ENCODE peak calls at places on chromosomes 4 and X, in eight cellular contexts. One of them, this sample, is unnamed.

GRCh38 chrX:10245219-10245618 is 88.4 kb downstream of the CLCN4 start:
- DNase-seq in endothelial cell: no peak
- DNase-seq in GM13977: no peak
- DNase-seq in AG09319: no peak
- DNase-seq in cardiac muscle cell: no peak
- DNase-seq in mucosa of descending colon: no peak
- DNase-seq in tibial artery: no peak
- DNase-seq in sigmoid colon: no peak
- DNase-seq in this sample: no peak

GRCh38 chr4:11616856-11617255 is 188.2 kb upstream of the HS3ST1 start:
- DNase-seq in endothelial cell: no peak
- DNase-seq in GM13977: no peak
- DNase-seq in AG09319: no peak
- DNase-seq in cardiac muscle cell: no peak
- DNase-seq in mucosa of descending colon: no peak
- DNase-seq in tibial artery: no peak
- DNase-seq in sigmoid colon: no peak
- DNase-seq in this sample: no peak

GRCh38 chr4:8239661-8240060 is 29.9 kb upstream of the HTRA3 start:
- DNase-seq in endothelial cell: no peak
- DNase-seq in GM13977: no peak
- DNase-seq in AG09319: no peak
- DNase-seq in cardiac muscle cell: no peak
- DNase-seq in mucosa of descending colon: no peak
- DNase-seq in tibial artery: no peak
- DNase-seq in sigmoid colon: no peak
- DNase-seq in this sample: no peak

GRCh38 chrX:129717902-129718301 is 20.9 kb upstream of the XPNPEP2 start:
- DNase-seq in endothelial cell: no peak
- DNase-seq in GM13977: no peak
- DNase-seq in AG09319: no peak
- DNase-seq in cardiac muscle cell: no peak
- DNase-seq in mucosa of descending colon: no peak
- DNase-seq in tibial artery: peak; percentile 57
- DNase-seq in sigmoid colon: no peak
- DNase-seq in this sample: no peak

GRCh38 chrX:47311857-47312774 is 58.3 kb upstream of the ZNF157 start:
- DNase-seq in endothelial cell: peak; percentile 42
- DNase-seq in GM13977: peak; percentile 36
- DNase-seq in AG09319: peak; percentile 37
- DNase-seq in cardiac muscle cell: peak; percentile 46
- DNase-seq in mucosa of descending colon: no peak
- DNase-seq in tibial artery: peak; percentile 19
- DNase-seq in sigmoid colon: peak; percentile 69
- DNase-seq in this sample: peak; percentile 60

GRCh38 chr4:182307746-182308145 is 64.5 kb downstream of the TENM3 start:
- DNase-seq in endothelial cell: no peak
- DNase-seq in GM13977: no peak
- DNase-seq in AG09319: peak; percentile 39
- DNase-seq in cardiac muscle cell: no peak
- DNase-seq in mucosa of descending colon: no peak
- DNase-seq in tibial artery: no peak
- DNase-seq in sigmoid colon: no peak
- DNase-seq in this sample: no peak

GRCh38 chr4:6987566-6987920 is 55.6 kb upstream of the TADA2B start:
- DNase-seq in endothelial cell: no peak
- DNase-seq in GM13977: no peak
- DNase-seq in AG09319: no peak
- DNase-seq in cardiac muscle cell: peak; percentile 43
- DNase-seq in mucosa of descending colon: no peak
- DNase-seq in tibial artery: no peak
- DNase-seq in sigmoid colon: no peak
- DNase-seq in this sample: no peak

GRCh38 chr4:7828926-7829325 is 110.7 kb downstream of the AFAP1 start:
- DNase-seq in endothelial cell: no peak
- DNase-seq in GM13977: no peak
- DNase-seq in AG09319: no peak
- DNase-seq in cardiac muscle cell: no peak
- DNase-seq in mucosa of descending colon: no peak
- DNase-seq in tibial artery: peak; percentile 13
- DNase-seq in sigmoid colon: peak; percentile 54
- DNase-seq in this sample: no peak

GRCh38 chrX:87299563-87300160 is 217.9 kb upstream of the KLHL4 start:
- DNase-seq in endothelial cell: no peak
- DNase-seq in GM13977: peak; percentile 9
- DNase-seq in AG09319: no peak
- DNase-seq in cardiac muscle cell: peak; percentile 54
- DNase-seq in mucosa of descending colon: no peak
- DNase-seq in tibial artery: no peak
- DNase-seq in sigmoid colon: no peak
- DNase-seq in this sample: no peak

GRCh38 chrX:73841337-73841736 is 278.3 kb downstream of the CHIC1 start:
- DNase-seq in endothelial cell: no peak
- DNase-seq in GM13977: no peak
- DNase-seq in AG09319: no peak
- DNase-seq in cardiac muscle cell: no peak
- DNase-seq in mucosa of descending colon: no peak
- DNase-seq in tibial artery: no peak
- DNase-seq in sigmoid colon: no peak
- DNase-seq in this sample: no peak

GRCh38 chr4:102736636-102737549 is 23.9 kb downstream of the MANBA start:
- DNase-seq in endothelial cell: no peak
- DNase-seq in GM13977: no peak
- DNase-seq in AG09319: no peak
- DNase-seq in cardiac muscle cell: no peak
- DNase-seq in mucosa of descending colon: no peak
- DNase-seq in tibial artery: no peak
- DNase-seq in sigmoid colon: no peak
- DNase-seq in this sample: no peak

GRCh38 chr4:156778093-156778492 is 193.5 kb downstream of the PDGFC start:
- DNase-seq in endothelial cell: no peak
- DNase-seq in GM13977: no peak
- DNase-seq in AG09319: no peak
- DNase-seq in cardiac muscle cell: no peak
- DNase-seq in mucosa of descending colon: no peak
- DNase-seq in tibial artery: no peak
- DNase-seq in sigmoid colon: no peak
- DNase-seq in this sample: no peak

GRCh38 chrX:48854898-48855297 is 19.5 kb upstream of the PCSK1N start:
- DNase-seq in endothelial cell: no peak
- DNase-seq in GM13977: no peak
- DNase-seq in AG09319: no peak
- DNase-seq in cardiac muscle cell: no peak
- DNase-seq in mucosa of descending colon: no peak
- DNase-seq in tibial artery: no peak
- DNase-seq in sigmoid colon: no peak
- DNase-seq in this sample: no peak

GRCh38 chrX:125203737-125204578 is 115.7 kb upstream of the TEX13C start:
- DNase-seq in endothelial cell: peak; percentile 30
- DNase-seq in GM13977: no peak
- DNase-seq in AG09319: no peak
- DNase-seq in cardiac muscle cell: peak; percentile 56
- DNase-seq in mucosa of descending colon: peak; percentile 52
- DNase-seq in tibial artery: peak; percentile 28
- DNase-seq in sigmoid colon: no peak
- DNase-seq in this sample: peak; percentile 9

GRCh38 chrX:136525738-136526606 is 6.0 kb upstream of the VGLL1 start:
- DNase-seq in endothelial cell: no peak
- DNase-seq in GM13977: no peak
- DNase-seq in AG09319: peak; percentile 43
- DNase-seq in cardiac muscle cell: no peak
- DNase-seq in mucosa of descending colon: no peak
- DNase-seq in tibial artery: peak; percentile 66
- DNase-seq in sigmoid colon: peak; percentile 95
- DNase-seq in this sample: no peak

GRCh38 chrX:84216406-84216805 is 28.4 kb upstream of the RPS6KA6 start:
- DNase-seq in endothelial cell: no peak
- DNase-seq in GM13977: no peak
- DNase-seq in AG09319: no peak
- DNase-seq in cardiac muscle cell: no peak
- DNase-seq in mucosa of descending colon: no peak
- DNase-seq in tibial artery: no peak
- DNase-seq in sigmoid colon: no peak
- DNase-seq in this sample: no peak

GRCh38 chr4:6439120-6439757 is 33.2 kb downstream of the PPP2R2C start:
- DNase-seq in endothelial cell: no peak
- DNase-seq in GM13977: no peak
- DNase-seq in AG09319: no peak
- DNase-seq in cardiac muscle cell: no peak
- DNase-seq in mucosa of descending colon: no peak
- DNase-seq in tibial artery: no peak
- DNase-seq in sigmoid colon: no peak
- DNase-seq in this sample: no peak

GRCh38 chrX:149867488-149867887 is 13.5 kb upstream of the MAGEA8 start:
- DNase-seq in endothelial cell: no peak
- DNase-seq in GM13977: no peak
- DNase-seq in AG09319: no peak
- DNase-seq in cardiac muscle cell: no peak
- DNase-seq in mucosa of descending colon: no peak
- DNase-seq in tibial artery: no peak
- DNase-seq in sigmoid colon: no peak
- DNase-seq in this sample: no peak

GRCh38 chr4:122673252-122673651 is 52.4 kb upstream of the IL21 start:
- DNase-seq in endothelial cell: no peak
- DNase-seq in GM13977: no peak
- DNase-seq in AG09319: no peak
- DNase-seq in cardiac muscle cell: no peak
- DNase-seq in mucosa of descending colon: no peak
- DNase-seq in tibial artery: no peak
- DNase-seq in sigmoid colon: no peak
- DNase-seq in this sample: no peak

DNA sequence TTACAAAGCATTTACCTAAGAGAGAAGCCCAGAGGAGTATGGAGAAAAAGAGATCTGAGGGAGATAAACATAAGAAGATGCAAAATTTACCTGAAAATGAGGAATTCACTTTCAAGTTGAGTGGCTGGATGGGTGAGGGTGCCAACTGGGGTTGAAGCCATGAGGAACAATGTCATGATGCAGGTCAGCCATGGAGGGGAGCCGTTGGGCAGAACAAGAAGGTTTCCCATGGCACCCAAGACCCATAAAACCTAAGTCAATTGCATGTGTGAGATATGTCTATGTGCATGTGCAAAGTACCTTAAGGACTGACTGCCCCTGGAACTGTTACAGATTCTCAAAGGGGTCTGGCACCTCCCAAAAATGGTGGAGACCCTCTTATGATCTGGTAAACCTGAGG is 46.6 kb upstream of the PRRG1 start:
- DNase-seq in endothelial cell: peak; percentile 26
- DNase-seq in GM13977: no peak
- DNase-seq in AG09319: peak; percentile 5
- DNase-seq in cardiac muscle cell: peak; percentile 26
- DNase-seq in mucosa of descending colon: no peak
- DNase-seq in tibial artery: peak; percentile 18
- DNase-seq in sigmoid colon: no peak
- DNase-seq in this sample: no peak
- TF ChIP-seq CTCF in endothelial cell: no peak
- TF ChIP-seq CTCF in GM13977: no peak
- TF ChIP-seq CTCF in AG09319: peak; percentile 33
- TF ChIP-seq CTCF in cardiac muscle cell: peak; percentile 45
- TF ChIP-seq CTCF in mucosa of descending colon: no peak
- TF ChIP-seq CTCF in tibial artery: peak; percentile 19
- TF ChIP-seq CTCF in sigmoid colon: no peak
- TF ChIP-seq CTCF in this sample: no peak

GRCh38 chrX:155534800-155535199 is 76.4 kb upstream of the F8A3 start:
- DNase-seq in endothelial cell: no peak
- DNase-seq in GM13977: no peak
- DNase-seq in AG09319: no peak
- DNase-seq in cardiac muscle cell: no peak
- DNase-seq in mucosa of descending colon: no peak
- DNase-seq in tibial artery: no peak
- DNase-seq in sigmoid colon: no peak
- DNase-seq in this sample: no peak
- TF ChIP-seq CTCF in endothelial cell: no peak
- TF ChIP-seq CTCF in GM13977: no peak
- TF ChIP-seq CTCF in AG09319: no peak
- TF ChIP-seq CTCF in cardiac muscle cell: no peak
- TF ChIP-seq CTCF in mucosa of descending colon: no peak
- TF ChIP-seq CTCF in tibial artery: no peak
- TF ChIP-seq CTCF in sigmoid colon: no peak
- TF ChIP-seq CTCF in this sample: no peak

DNA sequence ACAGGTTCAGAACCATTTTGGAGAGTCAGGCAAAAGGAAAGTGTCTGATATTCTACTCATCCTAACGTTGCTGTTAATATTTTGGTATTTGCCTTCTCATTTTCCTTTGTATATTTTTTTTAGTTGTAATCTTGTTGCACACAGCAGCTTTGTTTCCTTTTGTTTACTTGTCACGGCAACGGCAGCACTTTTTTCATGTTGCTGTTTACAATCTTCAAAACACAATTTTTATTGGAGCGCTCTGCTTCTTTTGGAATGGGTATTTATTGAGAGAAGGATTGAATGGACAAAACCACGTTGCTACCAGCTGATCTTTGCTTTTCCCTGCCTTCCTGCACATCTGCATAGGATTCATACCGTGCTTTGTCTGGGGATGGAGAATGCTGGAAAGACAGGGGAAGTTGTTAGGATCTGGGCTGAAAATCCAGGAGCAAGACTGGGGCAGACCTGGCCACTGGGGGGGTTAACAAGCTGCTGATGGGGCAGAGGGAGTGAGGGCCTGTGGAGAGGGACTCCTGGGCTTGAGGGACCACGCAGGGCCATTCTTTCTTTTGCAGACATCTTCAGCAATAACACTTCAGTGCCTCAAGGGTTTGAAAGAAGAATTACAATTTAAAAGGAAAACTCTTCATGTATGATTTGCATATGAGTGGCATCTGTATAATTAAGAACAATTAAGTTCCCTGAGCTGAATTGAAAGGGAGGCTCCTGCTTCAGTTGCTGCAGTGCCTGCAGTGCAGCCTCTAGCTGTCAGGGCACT is 69.8 kb downstream of the TMEM131L start:
- DNase-seq in endothelial cell: no peak
- DNase-seq in GM13977: no peak
- DNase-seq in AG09319: no peak
- DNase-seq in cardiac muscle cell: no peak
- DNase-seq in mucosa of descending colon: no peak
- DNase-seq in tibial artery: no peak
- DNase-seq in sigmoid colon: no peak
- DNase-seq in this sample: no peak
- TF ChIP-seq CTCF in endothelial cell: no peak
- TF ChIP-seq CTCF in GM13977: no peak
- TF ChIP-seq CTCF in AG09319: no peak
- TF ChIP-seq CTCF in cardiac muscle cell: no peak
- TF ChIP-seq CTCF in mucosa of descending colon: no peak
- TF ChIP-seq CTCF in tibial artery: no peak
- TF ChIP-seq CTCF in sigmoid colon: no peak
- TF ChIP-seq CTCF in this sample: no peak

DNA sequence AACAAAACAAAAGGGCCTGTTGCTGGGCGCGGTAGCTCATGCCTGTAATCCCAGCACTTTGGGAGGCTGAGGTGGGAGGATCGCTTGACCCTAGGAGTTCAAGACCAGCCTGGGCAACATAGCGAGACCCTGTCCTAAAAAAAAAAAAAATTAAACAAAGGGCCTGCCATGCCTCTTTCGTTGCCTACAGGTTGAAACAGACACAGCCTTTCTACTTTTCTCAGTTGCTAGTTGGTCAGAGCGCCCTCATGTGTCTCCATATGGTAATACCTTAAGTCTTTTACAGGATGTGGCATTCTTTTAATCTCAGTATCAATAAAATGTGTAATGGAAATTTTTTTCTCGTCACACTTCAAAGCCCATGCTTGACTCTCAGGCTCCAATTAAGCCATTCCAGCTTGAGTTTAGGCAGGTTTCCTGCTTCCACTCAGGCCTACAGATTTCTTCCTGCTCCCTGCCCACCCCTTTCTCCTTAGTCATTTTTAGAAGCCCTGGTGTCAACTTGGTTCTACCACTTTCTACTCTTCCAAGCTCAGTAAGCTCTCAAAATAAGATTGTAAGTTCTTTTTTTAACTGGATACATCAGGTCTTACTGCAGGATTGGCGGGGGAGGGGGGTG is 4.6 kb upstream of the SOWAHD start:
- DNase-seq in endothelial cell: peak; percentile 25
- DNase-seq in GM13977: no peak
- DNase-seq in AG09319: no peak
- DNase-seq in cardiac muscle cell: peak; percentile 49
- DNase-seq in mucosa of descending colon: no peak
- DNase-seq in tibial artery: no peak
- DNase-seq in sigmoid colon: no peak
- DNase-seq in this sample: peak; percentile 48
- TF ChIP-seq CTCF in endothelial cell: peak; percentile 44
- TF ChIP-seq CTCF in GM13977: peak; percentile 53
- TF ChIP-seq CTCF in AG09319: peak; percentile 31
- TF ChIP-seq CTCF in cardiac muscle cell: peak; percentile 46
- TF ChIP-seq CTCF in mucosa of descending colon: no peak
- TF ChIP-seq CTCF in tibial artery: peak; percentile 23
- TF ChIP-seq CTCF in sigmoid colon: peak; percentile 11
- TF ChIP-seq CTCF in this sample: peak; percentile 48

This sample was measured in GM13976.